ENCODE peak calls at places on chromosomes 1 and 21, in seven cellular contexts. A, V, B, Z, L, P and O are unnamed samples.

GRCh38 chr1:93346472-93346991 is 825 bp downstream of the DR1 start:
- DNase-seq in A (no peak), V (peak; percentile 9), B (no peak), Z (peak; percentile 16), L (no peak), P (peak; percentile 21), O (no peak)

GRCh38 chr1:4787551-4787950 is 133.1 kb downstream of the AJAP1 start:
- DNase-seq in A (no peak), V (no peak), B (no peak), Z (no peak), L (no peak), P (no peak), O (peak; percentile 52)

GRCh38 chr1:95984975-95985374 is 736.6 kb upstream of the PTBP2 start:
- DNase-seq in A (no peak), V (no peak), B (no peak), Z (no peak), L (no peak), P (no peak), O (no peak)

GRCh38 chr1:163069142-163069541 is at the start of gene RGS4:
- DNase-seq in A (no peak), V (peak; percentile 27), B (peak; percentile 10), Z (peak; percentile 38), L (peak; percentile 49), P (peak; percentile 98), O (no peak)

GRCh38 chr1:63618001-63618400 is 24.8 kb downstream of the PGM1 start:
- DNase-seq in A (no peak), V (no peak), B (no peak), Z (no peak), L (no peak), P (peak; percentile 37), O (no peak)

GRCh38 chr21:20276954-20277353 is 721.3 kb upstream of the NCAM2 start:
- DNase-seq in A (no peak), V (no peak), B (no peak), Z (no peak), L (no peak), P (no peak), O (no peak)

GRCh38 chr1:44696789-44697188 is 22.3 kb downstream of the ARMH1 start:
- DNase-seq in A (no peak), V (no peak), B (no peak), Z (no peak), L (no peak), P (no peak), O (no peak)

GRCh38 chr21:42636931-42637601 is 16.4 kb upstream of the PDE9A start:
- DNase-seq in A (no peak), V (no peak), B (no peak), Z (no peak), L (no peak), P (no peak), O (no peak)

GRCh38 chr1:57794078-57794477 is 370.2 kb upstream of the DAB1 start:
- DNase-seq in A (no peak), V (no peak), B (no peak), Z (no peak), L (no peak), P (no peak), O (no peak)

GRCh38 chr21:42150458-42151085 is 68.4 kb upstream of the ABCG1 start:
- DNase-seq in A (peak; percentile 39), V (no peak), B (no peak), Z (no peak), L (no peak), P (no peak), O (no peak)

GRCh38 chr1:150422541-150422940 is 58.6 kb downstream of the RPRD2 start:
- DNase-seq in A (no peak), V (no peak), B (no peak), Z (no peak), L (no peak), P (no peak), O (no peak)

GRCh38 chr1:101366513-101367215 is 129.8 kb downstream of the S1PR1 start:
- DNase-seq in A (no peak), V (no peak), B (no peak), Z (peak; percentile 23), L (no peak), P (peak; percentile 53), O (no peak)

GRCh38 chr1:107750364-107750959 is 214.5 kb downstream of the VAV3 start:
- DNase-seq in A (no peak), V (peak; percentile 68), B (no peak), Z (peak; percentile 65), L (peak; percentile 66), P (peak; percentile 43), O (no peak)

GRCh38 chr1:84505167-84506001 is 802 bp upstream of the SPATA1 start:
- DNase-seq in A (peak; percentile 57), V (peak; percentile 35), B (no peak), Z (peak; percentile 65), L (no peak), P (peak; percentile 42), O (no peak)

GRCh38 chr1:3217096-3217724 is 148.2 kb downstream of the PRDM16 start:
- DNase-seq in A (no peak), V (no peak), B (no peak), Z (no peak), L (no peak), P (no peak), O (no peak)

GRCh38 chr1:15431571-15431948 is 6.7 kb upstream of the CTRC start:
- DNase-seq in A (no peak), V (no peak), B (no peak), Z (no peak), L (no peak), P (no peak), O (no peak)

GRCh38 chr1:15429701-15430149 is 8.5 kb upstream of the CTRC start:
- DNase-seq in A (no peak), V (no peak), B (no peak), Z (peak; percentile 94), L (no peak), P (peak; percentile 87), O (no peak)

GRCh38 chr1:15428815-15429435 is 9.3 kb upstream of the CTRC start:
- DNase-seq in A (no peak), V (no peak), B (no peak), Z (peak; percentile 7), L (no peak), P (no peak), O (no peak)

GRCh38 chr1:15432327-15432726 is 5.9 kb upstream of the CTRC start:
- DNase-seq in A (no peak), V (no peak), B (no peak), Z (peak; percentile 35), L (no peak), P (no peak), O (no peak)

DNA sequence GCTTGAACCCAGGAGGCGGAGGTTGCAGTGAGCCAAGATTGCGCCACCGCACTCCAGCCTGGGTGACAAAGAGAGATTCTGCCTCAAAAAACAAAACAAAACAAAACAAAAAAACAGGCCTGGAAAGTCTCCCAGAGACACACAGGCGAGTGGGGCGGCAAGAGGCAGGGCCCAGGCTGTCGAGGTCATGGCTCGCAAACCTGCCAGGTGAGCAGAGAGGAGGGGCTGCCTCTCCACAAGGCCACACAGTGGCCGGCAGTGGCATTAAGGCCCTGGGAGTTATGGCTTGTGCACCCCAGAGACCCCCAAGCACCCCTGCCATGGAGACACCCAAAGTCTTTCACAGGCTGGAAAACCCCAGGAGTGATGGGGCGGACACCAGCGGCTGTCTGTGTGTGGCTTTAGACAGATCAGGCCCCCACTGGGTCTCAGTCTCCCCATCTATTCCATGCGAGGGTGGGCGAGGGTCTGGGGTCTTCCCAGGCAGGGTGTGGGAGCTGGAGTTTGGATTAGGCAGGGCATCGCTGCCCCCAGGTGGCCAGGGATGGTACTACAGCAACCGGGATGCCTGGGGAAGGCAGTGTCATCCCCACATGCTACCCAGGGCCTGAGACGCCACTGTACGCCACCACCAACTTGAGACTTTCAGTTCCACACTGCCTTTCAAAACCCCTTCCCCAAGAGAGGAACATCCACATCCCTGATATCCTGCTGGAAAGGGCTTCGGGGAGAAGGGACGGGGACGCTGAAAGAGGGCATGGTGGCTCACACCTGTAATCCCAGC is 7.3 kb upstream of the CTRC start:
- DNase-seq in A (no peak), V (peak; percentile 57), B (peak; percentile 52), Z (peak; percentile 82), L (peak; percentile 61), P (peak; percentile 36), O (no peak)
- TF ChIP-seq POLR2A in A (no peak), V (no peak), B (no peak), Z (no peak), L (no peak), P (peak; percentile 35), O (no peak)

DNA sequence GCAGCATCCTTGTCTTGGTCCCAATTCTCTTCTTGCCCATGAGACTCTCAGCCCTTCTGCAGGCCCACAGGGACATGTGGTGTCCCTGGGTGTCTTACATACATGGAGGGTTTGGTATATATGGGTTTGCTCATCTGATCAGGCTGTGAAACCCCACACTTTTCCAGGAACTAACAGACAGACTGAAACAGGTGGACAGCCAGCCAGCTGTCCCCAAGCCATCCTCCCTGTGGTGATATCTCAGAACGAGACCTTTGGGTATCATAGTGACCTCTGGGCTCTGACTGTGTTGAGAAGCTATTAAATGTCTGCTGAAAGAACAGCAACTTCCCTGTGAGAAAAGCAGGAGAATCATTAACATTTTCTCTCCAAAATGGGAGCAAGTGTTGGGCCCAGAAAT is 115.5 kb upstream of the PAXBP1 start:
- DNase-seq in A (no peak), V (no peak), B (no peak), Z (no peak), L (no peak), P (no peak), O (no peak)
- TF ChIP-seq CTCF in A (no peak), V (no peak), B (no peak), Z (no peak), L (no peak), P (no peak), O (no peak)

GRCh38 chr21:29827647-29828046 is 112.1 kb downstream of the GRIK1 start:
- DNase-seq in A (no peak), V (no peak), B (no peak), Z (no peak), L (no peak), P (no peak), O (no peak)

GRCh38 chr21:29822064-29822463 is 117.7 kb downstream of the GRIK1 start:
- DNase-seq in A (no peak), V (no peak), B (no peak), Z (no peak), L (no peak), P (no peak), O (no peak)

GRCh38 chr21:29829514-29830255 is 110.1 kb downstream of the GRIK1 start:
- DNase-seq in A (no peak), V (no peak), B (no peak), Z (no peak), L (no peak), P (no peak), O (no peak)

GRCh38 chr21:29827236-29827635 is 112.6 kb downstream of the GRIK1 start:
- DNase-seq in A (no peak), V (no peak), B (no peak), Z (no peak), L (no peak), P (no peak), O (no peak)

DNA sequence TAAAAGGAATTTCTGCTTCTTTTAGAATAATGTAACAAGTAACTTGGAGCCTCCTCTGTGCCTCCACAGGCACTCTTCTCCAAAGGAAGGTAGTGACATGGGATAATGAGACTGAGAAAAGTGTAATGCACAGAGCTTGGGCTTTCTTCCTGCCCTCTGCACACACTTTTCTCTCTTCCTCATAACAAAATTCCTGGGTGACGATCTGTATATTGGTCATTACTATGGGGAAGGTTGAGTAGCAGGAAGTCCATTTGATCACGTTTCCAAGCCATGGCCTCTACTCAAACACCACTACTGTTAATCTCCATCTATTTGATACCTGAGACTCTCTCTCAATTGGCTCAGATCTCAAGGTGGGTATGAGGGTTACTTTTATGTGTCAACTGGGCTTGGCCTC is 113.9 kb downstream of the GRIK1 start:
- DNase-seq in A (no peak), V (no peak), B (no peak), Z (no peak), L (no peak), P (no peak), O (no peak)
- TF ChIP-seq POLR2A in A (no peak), V (no peak), B (no peak), Z (no peak), L (no peak), P (no peak), O (no peak)

GRCh38 chr1:228781161-228781771 is 46.0 kb downstream of the RHOU start:
- DNase-seq in A (no peak), V (no peak), B (peak; percentile 27), Z (no peak), L (peak; percentile 38), P (peak; percentile 63), O (no peak)
- TF ChIP-seq CTCF in A (no peak), V (no peak), B (no peak), Z (no peak), L (no peak), P (no peak), O (no peak)